ENCODE peak calls at places on chromosomes 5 and 9, in nine cellular contexts. One of them, this sample, is unnamed. For H3K36me3, the result is how much of the 10 kb centered on the place peaks cover.

GRCh38 chr9:33263936-33264472 is 504 bp downstream of the BAG1 start:
- DNase-seq in heart left ventricle: peak
- DNase-seq in tibial artery: peak
- DNase-seq in endothelial cell of umbilical vein: no peak
- DNase-seq in PC-9: no peak
- DNase-seq in cardiac muscle cell: peak
- DNase-seq in SK-N-SH: peak
- DNase-seq in psoas muscle: peak
- DNase-seq in IMR-90: no peak
- DNase-seq in this sample: peak

GRCh38 chr9:68732405-68733020 is 27.5 kb downstream of the PIP5K1B start:
- DNase-seq in heart left ventricle: no peak
- DNase-seq in tibial artery: no peak
- DNase-seq in endothelial cell of umbilical vein: no peak
- DNase-seq in PC-9: no peak
- DNase-seq in cardiac muscle cell: no peak
- DNase-seq in SK-N-SH: no peak
- DNase-seq in psoas muscle: no peak
- DNase-seq in IMR-90: no peak
- DNase-seq in this sample: no peak

GRCh38 chr9:75147638-75148037 is 59.3 kb downstream of the OSTF1 start:
- DNase-seq in heart left ventricle: no peak
- DNase-seq in tibial artery: no peak
- DNase-seq in endothelial cell of umbilical vein: peak
- DNase-seq in PC-9: no peak
- DNase-seq in cardiac muscle cell: no peak
- DNase-seq in SK-N-SH: no peak
- DNase-seq in psoas muscle: no peak
- DNase-seq in IMR-90: peak
- DNase-seq in this sample: no peak

GRCh38 chr5:158594595-158595242 is 505.0 kb downstream of the EBF1 start:
- DNase-seq in heart left ventricle: no peak
- DNase-seq in tibial artery: no peak
- DNase-seq in endothelial cell of umbilical vein: no peak
- DNase-seq in PC-9: no peak
- DNase-seq in cardiac muscle cell: no peak
- DNase-seq in SK-N-SH: no peak
- DNase-seq in psoas muscle: no peak
- DNase-seq in IMR-90: no peak
- DNase-seq in this sample: no peak

GRCh38 chr5:172146748-172147092 is 41.3 kb downstream of the STK10 start:
- DNase-seq in heart left ventricle: no peak
- DNase-seq in tibial artery: no peak
- DNase-seq in endothelial cell of umbilical vein: no peak
- DNase-seq in PC-9: no peak
- DNase-seq in cardiac muscle cell: no peak
- DNase-seq in SK-N-SH: no peak
- DNase-seq in psoas muscle: no peak
- DNase-seq in IMR-90: no peak
- DNase-seq in this sample: no peak

GRCh38 chr9:71383308-71383707 is 261.9 kb upstream of the TRPM3 start:
- DNase-seq in heart left ventricle: no peak
- DNase-seq in tibial artery: no peak
- DNase-seq in endothelial cell of umbilical vein: no peak
- DNase-seq in PC-9: no peak
- DNase-seq in cardiac muscle cell: peak
- DNase-seq in SK-N-SH: no peak
- DNase-seq in psoas muscle: no peak
- DNase-seq in IMR-90: no peak
- DNase-seq in this sample: no peak

GRCh38 chr5:6716634-6717149 is 3.5 kb downstream of the TENT4A start:
- DNase-seq in heart left ventricle: no peak
- DNase-seq in tibial artery: peak
- DNase-seq in endothelial cell of umbilical vein: no peak
- DNase-seq in PC-9: no peak
- DNase-seq in cardiac muscle cell: no peak
- DNase-seq in SK-N-SH: no peak
- DNase-seq in psoas muscle: no peak
- DNase-seq in IMR-90: no peak
- DNase-seq in this sample: peak

GRCh38 chr9:109312783-109313182 is 8.1 kb downstream of the EPB41L4B start:
- DNase-seq in heart left ventricle: no peak
- DNase-seq in tibial artery: no peak
- DNase-seq in endothelial cell of umbilical vein: no peak
- DNase-seq in PC-9: no peak
- DNase-seq in cardiac muscle cell: no peak
- DNase-seq in SK-N-SH: no peak
- DNase-seq in psoas muscle: no peak
- DNase-seq in IMR-90: no peak
- DNase-seq in this sample: no peak

GRCh38 chr5:100890514-100891008 is 12.5 kb downstream of the ST8SIA4 start:
- DNase-seq in heart left ventricle: no peak
- DNase-seq in tibial artery: no peak
- DNase-seq in endothelial cell of umbilical vein: peak
- DNase-seq in PC-9: peak
- DNase-seq in cardiac muscle cell: no peak
- DNase-seq in SK-N-SH: no peak
- DNase-seq in psoas muscle: no peak
- DNase-seq in IMR-90: no peak
- DNase-seq in this sample: no peak

GRCh38 chr5:58905944-58906343 is 323.1 kb downstream of the RAB3C start:
- DNase-seq in heart left ventricle: no peak
- DNase-seq in tibial artery: no peak
- DNase-seq in endothelial cell of umbilical vein: no peak
- DNase-seq in PC-9: no peak
- DNase-seq in cardiac muscle cell: no peak
- DNase-seq in SK-N-SH: no peak
- DNase-seq in psoas muscle: no peak
- DNase-seq in IMR-90: no peak
- DNase-seq in this sample: no peak

GRCh38 chr5:58904737-58905136 is 321.9 kb downstream of the RAB3C start:
- DNase-seq in heart left ventricle: no peak
- DNase-seq in tibial artery: no peak
- DNase-seq in endothelial cell of umbilical vein: no peak
- DNase-seq in PC-9: no peak
- DNase-seq in cardiac muscle cell: no peak
- DNase-seq in SK-N-SH: no peak
- DNase-seq in psoas muscle: no peak
- DNase-seq in IMR-90: no peak
- DNase-seq in this sample: no peak

GRCh38 chr5:58901271-58901670 is 318.4 kb downstream of the RAB3C start:
- DNase-seq in heart left ventricle: no peak
- DNase-seq in tibial artery: no peak
- DNase-seq in endothelial cell of umbilical vein: no peak
- DNase-seq in PC-9: no peak
- DNase-seq in cardiac muscle cell: no peak
- DNase-seq in SK-N-SH: no peak
- DNase-seq in psoas muscle: no peak
- DNase-seq in IMR-90: no peak
- DNase-seq in this sample: no peak

GRCh38 chr5:58902305-58902704 is 319.4 kb downstream of the RAB3C start:
- DNase-seq in heart left ventricle: no peak
- DNase-seq in tibial artery: no peak
- DNase-seq in endothelial cell of umbilical vein: no peak
- DNase-seq in PC-9: no peak
- DNase-seq in cardiac muscle cell: no peak
- DNase-seq in SK-N-SH: no peak
- DNase-seq in psoas muscle: no peak
- DNase-seq in IMR-90: no peak
- DNase-seq in this sample: no peak

DNA sequence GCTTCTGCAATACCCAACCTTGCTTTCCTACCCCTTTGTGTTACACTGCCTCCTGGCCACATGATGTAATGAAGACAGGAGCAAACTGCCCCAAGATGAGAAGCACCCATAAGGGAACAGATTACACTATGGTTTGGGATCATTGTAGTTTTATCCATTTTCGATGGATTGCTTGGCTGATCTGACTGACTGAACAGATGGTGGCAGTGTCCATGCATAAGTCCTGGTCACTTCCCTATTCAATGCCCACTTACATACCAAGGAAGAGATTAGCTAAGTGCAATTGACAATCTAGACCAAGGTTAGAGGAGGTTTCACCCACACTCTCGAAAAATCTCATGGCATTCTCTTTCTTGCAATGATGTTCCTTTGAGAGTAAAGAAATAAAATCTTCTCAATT is 319.9 kb downstream of the RAB3C start:
- DNase-seq in heart left ventricle: no peak
- DNase-seq in tibial artery: no peak
- DNase-seq in endothelial cell of umbilical vein: no peak
- DNase-seq in PC-9: no peak
- DNase-seq in cardiac muscle cell: no peak
- DNase-seq in SK-N-SH: no peak
- DNase-seq in psoas muscle: no peak
- DNase-seq in IMR-90: no peak
- DNase-seq in this sample: no peak
- TF ChIP-seq CTCF in heart left ventricle: no peak
- TF ChIP-seq CTCF in tibial artery: peak
- TF ChIP-seq CTCF in endothelial cell of umbilical vein: no peak
- TF ChIP-seq CTCF in PC-9: no peak
- TF ChIP-seq CTCF in cardiac muscle cell: no peak
- TF ChIP-seq CTCF in SK-N-SH: no peak
- TF ChIP-seq CTCF in psoas muscle: no peak
- TF ChIP-seq CTCF in IMR-90: no peak
- TF ChIP-seq CTCF in this sample: peak

DNA sequence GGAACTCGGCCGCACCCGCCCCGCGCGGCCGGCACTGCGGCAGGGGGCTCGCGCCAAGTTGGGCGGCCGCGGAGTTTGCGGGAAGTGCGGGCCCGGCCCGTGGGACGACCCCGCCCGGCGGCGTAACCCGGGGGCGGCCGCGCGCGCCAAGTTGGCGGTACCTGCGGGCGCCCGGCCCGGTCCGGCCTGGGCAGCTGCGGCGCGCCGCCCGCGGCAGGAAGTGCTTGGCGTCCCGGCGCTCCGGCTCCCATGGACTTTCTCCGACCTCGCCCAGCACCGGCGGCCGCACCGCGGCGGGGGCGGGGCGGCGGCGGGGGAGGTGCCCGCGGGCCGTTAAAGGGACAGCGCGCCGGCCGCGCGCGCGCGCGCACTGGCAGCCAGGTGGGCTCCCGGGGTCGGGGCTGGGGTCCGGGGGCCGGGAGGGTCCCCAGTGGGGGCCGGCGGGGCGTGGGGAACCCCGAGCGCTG is at the start of gene NACC2:
- DNase-seq in heart left ventricle: peak
- DNase-seq in tibial artery: peak
- DNase-seq in endothelial cell of umbilical vein: peak
- DNase-seq in PC-9: no peak
- DNase-seq in cardiac muscle cell: peak
- DNase-seq in SK-N-SH: peak
- DNase-seq in psoas muscle: peak
- DNase-seq in IMR-90: peak
- DNase-seq in this sample: no peak
- H3K27ac ChIP-seq in heart left ventricle: peak
- H3K27ac ChIP-seq in tibial artery: peak
- H3K27ac ChIP-seq in endothelial cell of umbilical vein: peak
- H3K27ac ChIP-seq in PC-9: no peak
- H3K27ac ChIP-seq in cardiac muscle cell: no peak
- H3K27ac ChIP-seq in SK-N-SH: peak
- H3K27ac ChIP-seq in psoas muscle: peak
- H3K27ac ChIP-seq in IMR-90: peak
- H3K27ac ChIP-seq in this sample: peak

DNA sequence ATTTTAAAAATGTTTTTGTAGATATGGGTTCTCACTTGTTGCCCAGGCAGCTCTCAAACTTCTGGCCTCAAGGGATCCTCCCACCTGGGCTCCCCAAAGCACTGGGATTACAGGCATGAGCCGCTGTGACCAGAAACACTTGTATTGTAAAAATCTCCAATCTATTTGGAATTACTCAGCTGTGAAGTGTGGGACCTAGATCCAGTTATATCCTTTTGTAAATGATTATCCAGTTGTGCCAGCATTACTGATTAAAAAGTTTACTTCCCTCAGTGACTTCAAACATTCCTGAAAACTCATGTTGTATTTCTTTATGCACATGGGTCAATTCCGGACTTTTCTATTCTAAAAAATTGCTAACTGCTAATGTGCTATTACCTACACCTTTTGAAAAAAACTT is 1793.7 kb upstream of the WWC1 start:
- DNase-seq in heart left ventricle: no peak
- DNase-seq in tibial artery: no peak
- DNase-seq in endothelial cell of umbilical vein: no peak
- DNase-seq in PC-9: no peak
- DNase-seq in cardiac muscle cell: no peak
- DNase-seq in SK-N-SH: no peak
- DNase-seq in psoas muscle: no peak
- DNase-seq in IMR-90: no peak
- DNase-seq in this sample: no peak
- H3K36me3 ChIP-seq in heart left ventricle: under half
- H3K36me3 ChIP-seq in tibial artery: under half
- H3K36me3 ChIP-seq in endothelial cell of umbilical vein: under half
- H3K36me3 ChIP-seq in PC-9: under half
- H3K36me3 ChIP-seq in cardiac muscle cell: under half
- H3K36me3 ChIP-seq in SK-N-SH: under half
- H3K36me3 ChIP-seq in psoas muscle: under half
- H3K36me3 ChIP-seq in IMR-90: under half
- H3K36me3 ChIP-seq in this sample: under half

GRCh38 chr9:77013932-77014596 is 5.4 kb upstream of the FOXB2 start:
- DNase-seq in heart left ventricle: no peak
- DNase-seq in tibial artery: no peak
- DNase-seq in endothelial cell of umbilical vein: no peak
- DNase-seq in PC-9: no peak
- DNase-seq in cardiac muscle cell: no peak
- DNase-seq in SK-N-SH: peak
- DNase-seq in psoas muscle: no peak
- DNase-seq in IMR-90: no peak
- DNase-seq in this sample: peak

GRCh38 chr9:77013186-77013931 is 6.1 kb upstream of the FOXB2 start:
- DNase-seq in heart left ventricle: no peak
- DNase-seq in tibial artery: no peak
- DNase-seq in endothelial cell of umbilical vein: no peak
- DNase-seq in PC-9: no peak
- DNase-seq in cardiac muscle cell: no peak
- DNase-seq in SK-N-SH: peak
- DNase-seq in psoas muscle: no peak
- DNase-seq in IMR-90: no peak
- DNase-seq in this sample: peak

GRCh38 chr9:77011973-77012817 is 7.3 kb upstream of the FOXB2 start:
- DNase-seq in heart left ventricle: peak
- DNase-seq in tibial artery: no peak
- DNase-seq in endothelial cell of umbilical vein: peak
- DNase-seq in PC-9: no peak
- DNase-seq in cardiac muscle cell: peak
- DNase-seq in SK-N-SH: peak
- DNase-seq in psoas muscle: peak
- DNase-seq in IMR-90: peak
- DNase-seq in this sample: peak

GRCh38 chr9:77014597-77015263 is 4.7 kb upstream of the FOXB2 start:
- DNase-seq in heart left ventricle: no peak
- DNase-seq in tibial artery: no peak
- DNase-seq in endothelial cell of umbilical vein: no peak
- DNase-seq in PC-9: no peak
- DNase-seq in cardiac muscle cell: no peak
- DNase-seq in SK-N-SH: no peak
- DNase-seq in psoas muscle: no peak
- DNase-seq in IMR-90: no peak
- DNase-seq in this sample: peak

GRCh38 chr9:77010527-77010926 is 8.9 kb upstream of the FOXB2 start:
- DNase-seq in heart left ventricle: no peak
- DNase-seq in tibial artery: no peak
- DNase-seq in endothelial cell of umbilical vein: no peak
- DNase-seq in PC-9: no peak
- DNase-seq in cardiac muscle cell: no peak
- DNase-seq in SK-N-SH: no peak
- DNase-seq in psoas muscle: no peak
- DNase-seq in IMR-90: no peak
- DNase-seq in this sample: no peak
- TF ChIP-seq CTCF in heart left ventricle: no peak
- TF ChIP-seq CTCF in tibial artery: no peak
- TF ChIP-seq CTCF in endothelial cell of umbilical vein: no peak
- TF ChIP-seq CTCF in PC-9: no peak
- TF ChIP-seq CTCF in cardiac muscle cell: no peak
- TF ChIP-seq CTCF in SK-N-SH: no peak
- TF ChIP-seq CTCF in psoas muscle: no peak
- TF ChIP-seq CTCF in IMR-90: no peak
- TF ChIP-seq CTCF in this sample: no peak

This sample was measured in right atrium auricular region.